ENCODE peak calls at places on chromosome 15, in five cellular contexts. J, P, Y, Q and G are unnamed samples.

GRCh38 chr15:74776851-74777768 is 4.8 kb upstream of the CSK start:
- DNase-seq in Y (peak; percentile 96), Q (peak; percentile 57), P (peak; percentile 41), J (peak; percentile 50), G (peak; percentile 53)

GRCh38 chr15:91268510-91268909 is 168.5 kb downstream of the SV2B start:
- DNase-seq in Q (no peak), P (peak; percentile 17), J (no peak), Y (peak; percentile 39), G (no peak)

GRCh38 chr15:71448688-71449114 is 333.4 kb downstream of the THSD4 start:
- DNase-seq in J (no peak), P (peak; percentile 73), Q (no peak), Y (peak; percentile 43), G (no peak)

GRCh38 chr15:61081028-61081322 is 148.1 kb downstream of the RORA start:
- DNase-seq in Q (no peak), Y (no peak), P (no peak), J (no peak), G (no peak)

GRCh38 chr15:62734706-62735105 is 307.8 kb upstream of the TPM1 start:
- DNase-seq in Q (no peak), J (no peak), P (no peak), Y (no peak), G (no peak)

GRCh38 chr15:101017935-101018849 is 99.0 kb downstream of the LRRK1 start:
- DNase-seq in J (no peak), Q (no peak), P (no peak), Y (no peak), G (no peak)

GRCh38 chr15:45535486-45536042 is 13.0 kb upstream of the SLC30A4 start:
- DNase-seq in J (no peak), P (no peak), Y (no peak), Q (no peak), G (no peak)

GRCh38 chr15:90413411-90414379 is 25.7 kb downstream of the IQGAP1 start:
- DNase-seq in Y (no peak), Q (no peak), J (no peak), P (no peak), G (no peak)

GRCh38 chr15:32743411-32744145 is 25.8 kb downstream of the GREM1 start:
- DNase-seq in P (no peak), J (no peak), Q (no peak), Y (no peak), G (no peak)

GRCh38 chr15:57205999-57206398 is 170.3 kb upstream of the CGNL1 start:
- DNase-seq in Q (no peak), P (no peak), J (no peak), Y (no peak), G (no peak)

GRCh38 chr15:69316281-69316680 is 17.6 kb downstream of the PAQR5 start:
- DNase-seq in J (no peak), P (no peak), Y (no peak), Q (no peak), G (no peak)

GRCh38 chr15:78177447-78177873 is 28.3 kb downstream of the IDH3A start:
- DNase-seq in Y (peak; percentile 62), J (peak; percentile 27), Q (no peak), P (peak; percentile 67), G (no peak)

GRCh38 chr15:70127288-70127746 is 29.6 kb upstream of the TLE3 start:
- DNase-seq in J (no peak), Y (no peak), P (no peak), Q (no peak), G (no peak)

GRCh38 chr15:33116218-33116617 is 78.3 kb downstream of the FMN1 start:
- DNase-seq in Y (no peak), Q (no peak), J (no peak), P (no peak), G (no peak)

GRCh38 chr15:41996921-41997592 is 23.8 kb downstream of the PLA2G4E start:
- DNase-seq in J (no peak), Q (no peak), P (no peak), Y (no peak), G (no peak)

GRCh38 chr15:41965441-41966413 is 6.6 kb downstream of the EHD4 start:
- DNase-seq in Y (no peak), J (no peak), Q (no peak), P (no peak), G (no peak)

GRCh38 chr15:40430271-40430805 is 10.4 kb upstream of the BAHD1 start:
- DNase-seq in Q (no peak), J (no peak), P (no peak), Y (no peak), G (no peak)

GRCh38 chr15:86590461-86590860 is 510.8 kb downstream of the AGBL1 start:
- DNase-seq in Y (no peak), J (no peak), P (no peak), Q (no peak), G (no peak)

GRCh38 chr15:23497710-23498111 is 50.7 kb upstream of the GOLGA6L2 start:
- DNase-seq in Q (no peak), Y (peak; percentile 12), P (peak; percentile 16), J (no peak), G (no peak)

GRCh38 chr15:96764501-96764900 is 434.0 kb downstream of the NR2F2 start:
- DNase-seq in Y (no peak), P (no peak), J (no peak), Q (no peak), G (no peak)

GRCh38 chr15:77369168-77369567 is 50.7 kb downstream of the PEAK1 start:
- DNase-seq in P (no peak), Y (no peak), Q (no peak), J (no peak), G (no peak)

GRCh38 chr15:66901336-66902100 is 163.9 kb upstream of the SMAD3 start:
- DNase-seq in J (no peak), Y (no peak), Q (no peak), P (no peak), G (no peak)

GRCh38 chr15:31345606-31346366 is 19.2 kb downstream of the KLF13 start:
- DNase-seq in Q (no peak), J (no peak), P (no peak), Y (peak; percentile 53), G (no peak)

GRCh38 chr15:34109775-34110663 is 8.1 kb downstream of the PGBD4 start:
- DNase-seq in Y (peak; percentile 49), Q (no peak), P (peak; percentile 16), J (no peak), G (no peak)

GRCh38 chr15:55183679-55184078 is 13.1 kb downstream of the RSL24D1 start:
- DNase-seq in Q (no peak), J (no peak), Y (no peak), P (no peak), G (no peak)

GRCh38 chr15:92429378-92430066 is 35.8 kb downstream of the ST8SIA2 start:
- DNase-seq in J (no peak), Y (no peak), Q (no peak), P (no peak), G (no peak)

GRCh38 chr15:81308260-81308659 is 15.7 kb downstream of the STARD5 start:
- DNase-seq in Y (no peak), Q (no peak), P (no peak), J (no peak), G (no peak)

GRCh38 chr15:60395276-60396011 is 2.3 kb downstream of the ANXA2 start:
- DNase-seq in Y (no peak), Q (no peak), J (no peak), P (no peak), G (no peak)

GRCh38 chr15:62647195-62647865 is 395.2 kb upstream of the TPM1 start:
- DNase-seq in Q (no peak), J (no peak), P (no peak), Y (no peak), G (no peak)

GRCh38 chr15:63354771-63355650 is 26.6 kb downstream of the CA12 start:
- DNase-seq in Y (no peak), Q (no peak), P (no peak), J (no peak), G (no peak)

GRCh38 chr15:99526671-99527070 is 39.1 kb upstream of the MEF2A start:
- DNase-seq in J (no peak), Y (no peak), P (no peak), Q (no peak), G (no peak)

GRCh38 chr15:78242128-78242527 is 7.8 kb upstream of the ACSBG1 start:
- DNase-seq in Y (peak; percentile 13), J (no peak), Q (no peak), P (peak; percentile 63), G (no peak)

GRCh38 chr15:85036716-85037115 is 55.1 kb downstream of the PDE8A start:
- DNase-seq in Y (no peak), Q (no peak), J (no peak), P (no peak), G (no peak)

GRCh38 chr15:52258461-52258860 is 37.1 kb downstream of the MYO5C start:
- DNase-seq in J (no peak), Y (no peak), P (no peak), Q (no peak), G (no peak)

GRCh38 chr15:85759391-85759790 is 35.3 kb downstream of the KLHL25 start:
- DNase-seq in Q (no peak), P (no peak), Y (no peak), J (no peak), G (no peak)

GRCh38 chr15:75228787-75229186 is 27.1 kb downstream of the C15orf39 start:
- DNase-seq in Q (no peak), J (no peak), P (no peak), Y (no peak), G (no peak)

GRCh38 chr15:67185621-67186225 is 68.7 kb downstream of the AAGAB start:
- DNase-seq in Q (no peak), P (no peak), Y (no peak), J (no peak), G (no peak)